ENCODE peak calls at places on chromosomes 11 and 22, in nine cellular contexts. X, G, A, N, B, J, P, Q and Z are unnamed samples.

GRCh38 chr22:40107756-40108437 is 69.8 kb upstream of the TNRC6B start:
- DNase-seq in G (peak), J (no peak), B (no peak), A (peak), Q (peak), X (no peak), N (no peak), P (peak), Z (no peak)

GRCh38 chr22:43891360-43892182 is at the start of gene PNPLA5:
- DNase-seq in B (peak), G (no peak), P (peak), Q (no peak), X (no peak), J (peak), N (no peak), A (no peak), Z (no peak)

GRCh38 chr11:19498986-19499669 is 213.5 kb upstream of the NAV2 start:
- DNase-seq in A (peak), X (no peak), G (peak), Q (no peak), P (no peak), B (peak), N (no peak), J (no peak), Z (no peak)

GRCh38 chr11:124762077-124762623 is at the start of gene ESAM:
- DNase-seq in A (no peak), B (peak), P (peak), N (no peak), J (peak), Q (no peak), X (no peak), G (no peak), Z (no peak)

GRCh38 chr11:35047179-35047578 is 91.8 kb upstream of the CD44 start:
- DNase-seq in X (no peak), J (no peak), A (no peak), Q (no peak), B (no peak), N (no peak), G (no peak), P (peak), Z (no peak)

GRCh38 chr22:36551096-36551495 is 22.1 kb upstream of the EIF3D start:
- DNase-seq in A (no peak), B (no peak), J (no peak), G (no peak), N (no peak), X (no peak), Q (no peak), P (no peak), Z (no peak)

GRCh38 chr11:128207861-128208321 is 379.5 kb downstream of the ETS1 start:
- DNase-seq in G (peak), B (no peak), P (no peak), A (peak), Q (no peak), N (no peak), J (no peak), X (no peak), Z (no peak)

GRCh38 chr11:120893431-120894206 is 130.3 kb upstream of the TBCEL start:
- DNase-seq in J (no peak), X (no peak), P (no peak), Q (no peak), N (no peak), A (no peak), B (no peak), G (no peak), Z (no peak)

GRCh38 chr11:99593197-99593596 is 572.4 kb downstream of the CNTN5 start:
- DNase-seq in J (no peak), B (no peak), A (no peak), Q (no peak), P (no peak), N (no peak), X (no peak), G (no peak), Z (no peak)

DNA sequence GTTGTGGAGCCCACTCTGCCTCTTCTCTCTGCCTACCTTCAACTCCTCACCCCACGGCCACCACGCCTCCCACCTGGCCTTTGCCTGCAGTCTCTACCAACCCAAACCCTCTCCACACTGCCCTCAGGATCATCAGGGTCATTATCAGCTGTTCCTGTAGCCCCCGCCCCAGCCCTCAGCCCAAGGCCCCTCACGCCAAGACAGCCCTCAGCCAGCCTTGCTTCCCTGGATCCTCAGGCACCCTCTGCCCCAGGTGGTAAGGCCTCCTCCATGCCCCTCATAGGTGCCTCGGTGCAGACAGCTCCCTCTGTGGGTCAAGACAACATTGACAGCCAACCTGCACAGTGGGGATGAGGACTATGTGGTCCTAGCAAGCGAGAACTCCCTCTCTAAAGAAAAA is 1.7 kb downstream of the SBF1 start:
- DNase-seq in P (peak), G (no peak), N (no peak), B (no peak), J (peak), X (no peak), Q (no peak), A (no peak), Z (no peak)
- TF ChIP-seq CTCF in P (peak), G (peak), N (peak), B (no peak), J (peak), X (no peak), Q (no peak), A (peak), Z (peak)

GRCh38 chr11:78214331-78215194 is 25.8 kb downstream of the USP35 start:
- DNase-seq in J (no peak), B (no peak), A (no peak), G (no peak), X (peak), Q (no peak), P (no peak), N (no peak), Z (no peak)
- TF ChIP-seq CTCF in J (no peak), B (no peak), A (no peak), G (no peak), X (no peak), Q (no peak), P (no peak), N (no peak), Z (no peak)

DNA sequence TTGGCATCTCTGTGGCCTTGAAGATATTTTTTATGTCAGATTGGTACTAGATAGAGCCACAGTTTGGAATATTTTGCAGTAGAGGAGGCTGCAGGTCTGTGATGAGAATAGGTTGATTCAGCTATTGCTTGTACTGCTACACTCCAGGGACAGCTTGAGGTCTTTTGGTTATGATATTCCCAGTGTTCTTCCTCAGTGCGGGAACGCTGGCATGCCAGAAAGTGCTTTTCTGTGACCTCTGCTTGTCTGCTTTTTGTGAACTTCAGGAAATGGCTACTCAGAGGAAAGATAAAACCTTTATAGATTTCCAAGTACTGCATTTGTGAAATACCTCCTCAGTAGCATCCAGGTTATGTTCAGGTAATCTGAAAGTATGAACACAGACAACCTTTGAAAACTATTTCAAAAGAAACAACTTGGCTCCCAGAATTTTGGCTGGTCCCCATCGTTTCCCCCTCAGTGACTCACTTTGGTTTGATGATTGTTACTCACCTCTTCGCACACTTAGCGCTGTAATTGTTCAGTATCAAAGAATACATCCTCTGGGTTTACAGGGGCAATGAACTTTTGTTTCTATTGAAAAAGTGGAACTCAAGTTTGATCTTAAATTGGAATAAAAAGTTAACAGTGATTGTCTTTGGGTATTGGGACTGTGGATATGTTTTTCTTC is 191.4 kb downstream of the HIPK3 start:
- DNase-seq in X (no peak), N (no peak), Q (no peak), B (no peak), J (no peak), P (no peak), G (peak), A (peak), Z (no peak)
- TF ChIP-seq CTCF in X (no peak), N (no peak), Q (no peak), B (no peak), J (no peak), P (no peak), G (no peak), A (no peak), Z (no peak)

GRCh38 chr11:93248602-93249001 is 50.8 kb upstream of the SLC36A4 start:
- DNase-seq in J (peak), P (no peak), N (no peak), A (peak), G (peak), X (no peak), Q (no peak), B (no peak), Z (no peak)
- TF ChIP-seq CTCF in J (peak), P (no peak), N (peak), A (peak), G (peak), X (no peak), Q (no peak), B (no peak), Z (peak)

DNA sequence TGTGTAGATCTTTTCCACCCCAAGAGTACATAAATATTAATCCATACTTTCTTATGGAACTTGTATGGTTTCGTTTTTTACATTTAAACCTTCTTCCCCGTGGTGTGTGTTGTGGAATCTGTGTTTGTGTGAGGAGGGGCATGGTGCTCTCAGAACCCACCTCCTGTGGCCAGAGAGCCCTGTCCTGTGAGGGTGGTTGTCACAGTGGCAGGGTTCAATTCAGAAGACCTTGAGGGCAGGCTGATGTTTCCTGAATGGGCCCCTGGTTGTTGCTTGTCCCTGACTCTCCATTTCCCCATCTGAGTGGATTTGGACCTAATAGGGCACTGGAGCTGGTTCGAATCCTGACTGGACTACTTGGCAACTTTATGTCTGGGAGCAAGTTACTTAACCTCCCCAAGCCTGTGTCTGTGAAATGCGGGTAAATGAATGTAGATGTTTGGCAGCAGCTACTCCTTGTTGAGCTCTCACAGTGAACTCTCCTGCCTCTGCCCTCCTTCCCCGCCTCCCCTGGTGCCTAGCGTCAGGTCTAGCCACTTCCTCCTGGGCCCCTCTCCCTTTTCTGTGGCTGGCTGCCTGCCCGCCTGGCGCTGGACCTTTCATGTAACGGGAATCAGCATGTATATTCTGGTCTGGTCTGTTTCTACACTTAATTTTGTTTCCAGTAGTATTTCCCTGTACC is 7.3 kb downstream of the NEAT1 start:
- DNase-seq in N (no peak), Q (peak), P (peak), X (peak), G (peak), J (peak), B (no peak), A (peak), Z (peak)
- TF ChIP-seq CTCF in N (no peak), Q (no peak), P (no peak), X (no peak), G (no peak), J (no peak), B (no peak), A (no peak), Z (no peak)

GRCh38 chr11:44221486-44221885 is 88.5 kb downstream of the ALX4 start:
- DNase-seq in A (no peak), Q (no peak), X (no peak), P (no peak), N (no peak), G (peak), J (no peak), B (no peak), Z (no peak)

GRCh38 chr11:44224867-44225501 is 85.0 kb downstream of the ALX4 start:
- DNase-seq in N (no peak), X (no peak), P (no peak), A (no peak), Q (no peak), G (no peak), B (no peak), J (no peak), Z (no peak)

GRCh38 chr11:44221992-44222391 is 87.9 kb downstream of the ALX4 start:
- DNase-seq in Q (no peak), X (no peak), P (no peak), G (no peak), A (no peak), B (no peak), N (no peak), J (no peak), Z (no peak)

GRCh38 chr11:44219830-44220778 is 89.8 kb downstream of the ALX4 start:
- DNase-seq in J (no peak), A (no peak), X (no peak), B (no peak), Q (no peak), N (no peak), G (no peak), P (no peak), Z (no peak)

DNA sequence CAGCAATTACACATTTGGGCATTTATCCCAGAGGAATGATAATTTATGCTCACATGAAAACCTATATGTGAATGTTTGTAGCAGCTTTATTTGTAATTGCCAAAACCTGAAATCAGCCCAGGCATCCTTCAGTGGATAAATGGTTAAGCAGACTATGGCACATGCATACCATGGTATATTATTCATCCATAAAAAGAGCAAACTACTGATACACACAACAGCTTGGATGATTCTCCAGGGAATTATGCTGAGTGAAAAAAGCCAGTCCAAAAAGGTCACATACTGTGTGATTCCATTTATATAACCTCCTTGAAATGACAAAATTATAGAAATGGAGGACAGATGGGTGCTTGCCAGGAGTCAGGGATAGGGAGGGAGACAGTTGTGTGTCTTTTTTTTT is 86.7 kb downstream of the ALX4 start:
- DNase-seq in N (no peak), X (no peak), J (no peak), A (peak), P (no peak), G (peak), B (no peak), Q (no peak), Z (no peak)
- TF ChIP-seq CTCF in N (no peak), X (no peak), J (no peak), A (no peak), P (no peak), G (no peak), B (no peak), Q (no peak), Z (no peak)

DNA sequence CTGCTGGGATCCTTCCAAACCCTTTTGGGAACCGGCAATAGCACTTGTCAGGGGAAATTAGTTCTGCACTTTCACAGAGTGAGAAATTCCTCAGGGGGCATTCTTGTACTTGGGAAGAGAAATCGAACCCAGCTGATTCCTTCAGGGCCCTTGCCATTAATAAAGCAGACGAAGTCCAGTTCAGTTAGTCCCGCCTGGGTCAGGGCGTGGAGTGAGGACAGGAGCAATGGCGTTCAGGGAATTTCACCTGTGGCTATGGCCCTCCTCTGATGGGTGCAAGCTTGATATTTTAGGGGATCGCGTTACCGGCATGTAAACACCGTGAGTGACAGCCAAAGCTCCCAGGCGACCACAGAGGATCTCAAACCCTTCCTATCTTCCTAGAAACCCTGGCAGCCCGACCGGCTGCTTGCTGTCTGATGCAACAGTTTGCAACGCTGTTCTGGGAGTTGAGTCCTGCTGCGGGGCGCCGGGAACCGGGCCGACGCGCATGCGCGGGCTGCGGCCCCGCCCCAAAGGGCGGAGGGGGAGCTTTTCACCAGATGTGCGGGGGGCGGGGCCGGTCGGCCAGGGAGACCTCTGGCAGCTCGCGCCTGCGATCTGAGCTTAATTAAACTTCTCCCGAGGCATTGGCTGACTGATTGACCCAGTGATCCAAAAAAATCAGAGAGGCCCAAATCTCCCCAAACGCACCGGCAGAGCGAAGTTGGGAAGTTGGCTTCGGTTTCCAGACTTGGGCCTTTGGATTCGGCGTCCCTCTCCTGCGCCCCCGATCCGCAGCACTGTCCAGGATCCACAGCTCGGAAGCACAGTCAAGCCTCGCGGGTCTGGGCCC is 34.3 kb upstream of the CREB3L1 start:
- DNase-seq in B (peak), P (peak), A (peak), N (peak), Q (peak), G (peak), J (peak), X (peak), Z (peak)
- TF ChIP-seq CTCF in B (no peak), P (no peak), A (no peak), N (no peak), Q (no peak), G (no peak), J (no peak), X (no peak), Z (no peak)